ENCODE peak calls at places on chromosome 11, in six cellular contexts. K is stimulated activated CD4-positive, alpha-beta T cell treated with anti-CD3 and anti-CD28 coated beads, Interleukin-1b, Interleukin-23, amount 100 ng/mL, for 24 hours; J is right cardiac atrium; S is nephron progenitor cell; O is GM23248; C is NCI-H1092 treated with DMSO at 0.1 percent for 48 hours. R is an unnamed sample.

GRCh38 chr11:77619576-77620198 is 17.9 kb downstream of the CLNS1A start:
- DNase-seq in K (no peak), J (no peak), S (peak), O (peak), C (peak), R (no peak)

GRCh38 chr11:120973501-120973900 is 50.4 kb upstream of the TBCEL start:
- DNase-seq in K (no peak), J (no peak), S (no peak), O (no peak), C (no peak), R (no peak)

GRCh38 chr11:134223066-134223465 is 701 bp downstream of the NCAPD3 start:
- DNase-seq in K (no peak), J (no peak), S (no peak), O (peak), C (no peak), R (no peak)

GRCh38 chr11:102268083-102268984 is 49.0 kb upstream of the BIRC3 start:
- DNase-seq in K (peak), J (peak), S (peak), O (peak), C (peak), R (peak)

GRCh38 chr11:27933992-27934829 is 173.7 kb downstream of the KIF18A start:
- DNase-seq in K (no peak), J (no peak), S (peak), O (peak), C (no peak), R (peak)

GRCh38 chr11:76208829-76209670 is 2.7 kb upstream of the WNT11 start:
- DNase-seq in K (peak), J (peak), S (peak), O (peak), C (peak), R (peak)

GRCh38 chr11:69217276-69218105 is 61.8 kb downstream of the SMIM38 start:
- DNase-seq in K (no peak), J (no peak), S (no peak), O (no peak), C (peak), R (peak)

GRCh38 chr11:69915501-69916250 is 96.5 kb upstream of the FGF3 start:
- DNase-seq in K (no peak), J (peak), S (peak), O (peak), C (peak), R (peak)

GRCh38 chr11:76283190-76283589 is 76.9 kb upstream of the WNT11 start:
- DNase-seq in K (no peak), J (no peak), S (no peak), O (no peak), C (peak), R (no peak)

GRCh38 chr11:69320326-69320725 is 26.4 kb downstream of the MYEOV start:
- DNase-seq in K (no peak), J (no peak), S (no peak), O (no peak), C (no peak), R (no peak)

GRCh38 chr11:95327273-95327948 is 96.4 kb upstream of the SESN3 start:
- DNase-seq in K (no peak), J (no peak), S (no peak), O (no peak), C (no peak), R (no peak)

GRCh38 chr11:121416909-121417567 is 35.1 kb upstream of the SORL1 start:
- DNase-seq in K (no peak), J (peak), S (no peak), O (peak), C (no peak), R (no peak)